ENCODE peak calls at places on chromosomes 1 and 21, in four cellular contexts. X, F, P and V are unnamed samples.

GRCh38 chr1:207603777-207604176 is 41.2 kb upstream of the CR1L start:
- DNase-seq in X (no peak), F (no peak), P (no peak), V (no peak)

GRCh38 chr1:119372493-119373086 is 4.0 kb downstream of the HAO2 start:
- DNase-seq in X (no peak), F (peak), P (no peak), V (no peak)

GRCh38 chr1:23591460-23592208 is 32.3 kb upstream of the ID3 start:
- DNase-seq in X (no peak), F (no peak), P (no peak), V (no peak)

GRCh38 chr1:101291562-101292035 is 54.8 kb downstream of the S1PR1 start:
- DNase-seq in X (no peak), F (no peak), P (peak), V (no peak)

GRCh38 chr1:158362941-158363340 is 9.2 kb downstream of the CD1E start:
- DNase-seq in X (no peak), F (no peak), P (no peak), V (no peak)

GRCh38 chr21:45455321-45456013 is 50.5 kb downstream of the COL18A1 start:
- DNase-seq in X (no peak), F (no peak), P (peak), V (no peak)

GRCh38 chr1:3930282-3930681 is 30.2 kb upstream of the C1orf174 start:
- DNase-seq in X (no peak), F (no peak), P (no peak), V (no peak)

GRCh38 chr1:51242546-51242945 is 6.5 kb downstream of the RNF11 start:
- DNase-seq in X (no peak), F (no peak), P (no peak), V (no peak)

GRCh38 chr21:38847556-38847955 is 41.8 kb downstream of the ETS2 start:
- DNase-seq in X (no peak), F (no peak), P (no peak), V (no peak)

GRCh38 chr1:226741009-226741408 is 1.9 kb upstream of the ITPKB start:
- DNase-seq in X (peak), F (no peak), P (no peak), V (no peak)

GRCh38 chr1:10744654-10745238 is 51.7 kb downstream of the CASZ1 start:
- DNase-seq in X (no peak), F (no peak), P (no peak), V (no peak)

GRCh38 chr1:47991698-47992097 is 5.5 kb downstream of the TRABD2B start:
- DNase-seq in X (no peak), F (no peak), P (no peak), V (no peak)

GRCh38 chr1:244970661-244971523 is 106.5 kb upstream of the HNRNPU start:
- DNase-seq in X (peak), F (peak), P (peak), V (peak)
- TF ChIP-seq POLR2A in X (peak), F (peak), P (peak), V (no peak)

DNA sequence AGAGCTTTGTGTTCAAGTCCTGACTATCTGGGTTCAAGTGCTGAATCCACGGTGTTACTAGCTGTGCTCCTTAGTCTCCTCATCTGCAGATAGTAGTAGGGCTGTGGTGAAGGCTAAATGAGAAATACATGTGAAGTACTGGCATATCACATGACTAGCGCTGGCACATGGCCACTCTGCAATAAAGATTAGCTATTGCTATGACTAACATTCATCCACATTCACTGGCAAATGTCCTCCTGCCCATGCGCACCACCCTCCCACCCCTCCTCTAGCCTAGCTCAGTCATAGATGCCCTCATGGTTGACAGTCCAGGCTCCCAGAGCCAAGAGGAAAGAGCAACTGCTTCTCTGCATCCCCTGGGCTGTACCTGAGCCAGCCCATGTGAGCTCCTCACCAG is 8.5 kb upstream of the COL8A2 start:
- DNase-seq in X (no peak), F (peak), P (no peak), V (peak)
- TF ChIP-seq POLR2A in X (no peak), F (peak), P (no peak), V (no peak)

GRCh38 chr1:61480273-61480672 is 244.7 kb downstream of the TM2D1 start:
- DNase-seq in X (no peak), F (no peak), P (no peak), V (no peak)
- TF ChIP-seq POLR2A in X (no peak), F (no peak), P (no peak), V (no peak)

GRCh38 chr1:46247433-46248121 is at the start of gene RAD54L:
- DNase-seq in X (peak), F (peak), P (peak), V (peak)
- TF ChIP-seq POLR2A in X (no peak), F (no peak), P (no peak), V (no peak)

DNA sequence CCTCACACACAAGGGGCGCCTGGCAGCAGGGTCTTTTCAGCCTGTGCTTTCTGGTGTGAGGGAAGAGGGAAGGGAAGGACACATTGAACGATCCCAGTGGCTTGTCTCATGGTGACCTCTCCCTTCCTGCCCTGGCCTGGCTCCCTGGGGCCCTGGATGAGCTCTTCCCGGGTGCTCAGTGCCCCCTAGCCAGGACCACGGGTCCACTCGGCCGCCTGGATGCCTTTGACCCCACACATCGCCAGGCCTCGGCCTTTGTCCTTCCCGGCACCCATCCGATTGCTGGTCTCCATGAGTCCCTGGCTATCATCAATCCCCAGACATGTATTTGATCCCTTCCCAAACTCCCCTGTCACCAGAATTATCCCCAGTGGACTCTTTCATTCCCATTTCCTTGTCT is 6.0 kb upstream of the TFF3 start:
- DNase-seq in X (no peak), F (peak), P (no peak), V (no peak)
- TF ChIP-seq POLR2A in X (no peak), F (no peak), P (no peak), V (no peak)

DNA sequence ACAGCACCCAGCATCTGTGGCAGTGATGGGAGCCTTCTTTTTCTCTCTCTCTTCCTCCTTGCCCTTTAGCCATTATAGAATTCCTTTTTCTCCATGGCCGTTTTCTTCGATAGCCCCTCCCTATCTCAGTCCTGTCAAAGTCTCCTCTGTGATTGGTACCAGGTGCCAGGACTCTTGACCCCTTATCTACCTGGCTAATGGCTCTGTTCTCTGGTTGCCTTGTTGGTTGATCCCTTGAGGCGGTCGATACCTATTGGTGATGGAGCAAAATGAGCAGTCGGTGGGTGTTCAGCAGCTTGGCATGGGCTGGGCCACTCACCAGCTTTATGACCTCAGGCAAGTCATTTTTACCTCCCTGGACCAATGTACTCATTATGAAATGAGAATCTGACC is 2.0 kb downstream of the ATF3 start:
- DNase-seq in X (no peak), F (no peak), P (no peak), V (no peak)
- TF ChIP-seq POLR2A in X (no peak), F (no peak), P (no peak), V (no peak)

DNA sequence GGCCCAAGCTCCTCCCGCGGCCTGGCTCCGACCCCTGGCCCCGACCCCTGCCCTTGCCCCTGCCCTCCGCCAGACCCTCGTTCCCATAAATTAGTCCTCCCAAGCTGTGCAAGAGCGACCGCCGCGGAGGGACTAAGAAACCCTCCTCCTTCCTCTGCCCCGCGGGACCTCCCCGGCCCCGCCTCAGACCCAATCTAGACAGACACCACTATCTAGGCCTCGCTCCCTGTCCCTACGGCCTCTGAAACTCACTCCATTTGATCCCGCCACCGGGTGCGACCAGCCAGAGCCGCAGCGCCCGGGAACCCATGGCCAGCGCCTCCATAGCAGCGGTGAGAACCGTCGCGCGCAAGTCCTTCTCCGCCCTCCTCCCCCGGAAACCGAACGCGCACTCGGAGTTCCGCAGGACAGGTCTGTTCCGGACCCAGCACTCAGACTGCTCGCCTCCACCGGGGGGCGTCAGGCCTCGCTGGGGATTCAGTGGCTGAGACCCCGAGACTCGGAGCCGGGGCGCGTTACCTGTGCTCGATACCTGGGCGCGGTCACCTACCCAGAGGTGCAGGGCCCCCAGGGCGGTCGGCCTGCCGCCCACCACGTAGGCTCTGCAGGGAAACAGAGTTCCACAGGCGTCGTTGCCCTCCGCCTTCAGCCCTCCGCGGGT is at the start of gene MRPL39:
- DNase-seq in X (peak), F (peak), P (peak), V (peak)
- TF ChIP-seq POLR2A in X (peak), F (peak), P (no peak), V (no peak)